ENCODE peak calls at places on chromosomes 16 and 17, in seven cellular contexts. G, Y, W, V, N, X and T are unnamed samples.

GRCh38 chr17:67606471-67606870 is 111.3 kb upstream of the NOL11 start:
- DNase-seq in G (peak), W (peak), Y (no peak), V (no peak), N (no peak), X (no peak), T (no peak)

GRCh38 chr16:50547944-50548658 is at the start of gene NKD1:
- DNase-seq in G (peak), V (no peak), N (peak), X (peak), W (peak), Y (peak), T (peak)

GRCh38 chr16:59773330-59773729 is 1039.2 kb upstream of the GOT2 start:
- DNase-seq in W (no peak), N (no peak), Y (no peak), G (no peak), V (no peak), X (no peak), T (no peak)

GRCh38 chr16:57686577-57686976 is 8.0 kb upstream of the DRC7 start:
- DNase-seq in V (no peak), Y (no peak), G (no peak), N (no peak), W (no peak), X (no peak), T (no peak)

GRCh38 chr17:44546711-44547606 is 10.3 kb upstream of the FZD2 start:
- DNase-seq in N (no peak), V (no peak), X (no peak), W (no peak), Y (peak), G (peak), T (no peak)

GRCh38 chr17:76266244-76266938 is 1.2 kb downstream of the UBALD2 start:
- DNase-seq in X (peak), G (peak), V (no peak), N (no peak), W (peak), Y (peak), T (no peak)

GRCh38 chr17:47180337-47180736 is 8.8 kb downstream of the CDC27 start:
- DNase-seq in W (no peak), N (no peak), Y (no peak), X (peak), G (no peak), V (no peak), T (no peak)

GRCh38 chr17:19762515-19762961 is 14.4 kb upstream of the ALDH3A1 start:
- DNase-seq in Y (peak), X (peak), W (peak), N (peak), G (peak), V (no peak), T (no peak)

GRCh38 chr16:55055262-55055661 is 124.6 kb downstream of the IRX5 start:
- DNase-seq in X (no peak), N (no peak), G (no peak), Y (no peak), V (no peak), W (no peak), T (no peak)

GRCh38 chr16:9500872-9501271 is 409.4 kb downstream of the HAPSTR1 start:
- DNase-seq in X (no peak), N (no peak), W (no peak), V (no peak), G (no peak), Y (no peak), T (no peak)

GRCh38 chr16:81641403-81642106 is 137.5 kb upstream of the PLCG2 start:
- DNase-seq in X (no peak), W (peak), V (no peak), G (no peak), N (no peak), Y (no peak), T (no peak)

GRCh38 chr16:77723108-77723514 is 797 bp downstream of the NUDT7 start:
- DNase-seq in G (peak), Y (no peak), W (peak), V (no peak), N (no peak), X (no peak), T (no peak)

GRCh38 chr17:45127583-45128300 is 4.6 kb downstream of the PLCD3 start:
- DNase-seq in Y (no peak), G (peak), X (peak), V (no peak), W (no peak), N (no peak), T (no peak)

GRCh38 chr16:59909262-59909661 is 1175.1 kb upstream of the GOT2 start:
- DNase-seq in Y (no peak), V (no peak), N (no peak), X (no peak), W (no peak), G (no peak), T (no peak)

GRCh38 chr17:39939588-39940419 is 12.3 kb downstream of the LRRC3C start:
- DNase-seq in N (no peak), Y (peak), G (peak), W (peak), V (peak), X (no peak), T (no peak)

GRCh38 chr16:63228259-63228658 is 1192.0 kb upstream of the CDH8 start:
- DNase-seq in W (no peak), Y (no peak), G (no peak), X (no peak), N (no peak), V (no peak), T (no peak)

GRCh38 chr16:57315401-57315800 is 30.9 kb upstream of the PLLP start:
- DNase-seq in N (peak), X (no peak), W (no peak), Y (no peak), V (no peak), G (no peak), T (no peak)

GRCh38 chr17:76997981-76998531 is 129.9 kb downstream of the MGAT5B start:
- DNase-seq in X (no peak), G (no peak), N (no peak), W (peak), Y (no peak), V (peak), T (no peak)

GRCh38 chr16:1613728-1614225 is 1.6 kb downstream of the CRAMP1 start:
- DNase-seq in V (no peak), X (no peak), G (no peak), Y (no peak), W (no peak), N (no peak), T (no peak)

GRCh38 chr17:8881606-8882005 is 14.1 kb upstream of the PIK3R6 start:
- DNase-seq in G (no peak), V (no peak), Y (no peak), W (no peak), X (no peak), N (no peak), T (no peak)

GRCh38 chr17:55086635-55087058 is 118.1 kb downstream of the STXBP4 start:
- DNase-seq in N (no peak), G (peak), W (no peak), V (no peak), X (no peak), Y (no peak), T (peak)

GRCh38 chr16:30600929-30601328 is 9.3 kb downstream of the ZNF689 start:
- DNase-seq in G (no peak), Y (no peak), X (no peak), W (no peak), N (no peak), V (no peak), T (no peak)

GRCh38 chr16:12565423-12565822 is 238.3 kb downstream of the CPPED1 start:
- DNase-seq in N (no peak), Y (no peak), W (no peak), V (no peak), X (no peak), G (no peak), T (no peak)
- TF ChIP-seq RAD21 in N (no peak), Y (no peak), W (no peak), V (no peak), X (no peak), G (no peak), T (no peak)

GRCh38 chr17:82097919-82098168 is 192 bp downstream of the FASN start:
- DNase-seq in N (no peak), V (no peak), X (no peak), G (no peak), W (no peak), Y (no peak), T (no peak)

GRCh38 chr17:82098169-82098938 is at the start of gene FASN:
- DNase-seq in G (peak), N (peak), V (peak), Y (peak), W (peak), X (peak), T (peak)

GRCh38 chr17:82100502-82101298 is 2.7 kb upstream of the FASN start:
- DNase-seq in G (no peak), N (no peak), X (no peak), W (no peak), V (no peak), Y (no peak), T (no peak)

GRCh38 chr17:82097187-82097918 is 683 bp downstream of the FASN start:
- DNase-seq in N (no peak), Y (peak), X (no peak), V (no peak), G (peak), W (peak), T (no peak)

GRCh38 chr17:82098939-82099765 is 1.1 kb upstream of the FASN start:
- DNase-seq in W (no peak), X (no peak), Y (no peak), N (no peak), G (no peak), V (no peak), T (no peak)
- TF ChIP-seq RAD21 in W (no peak), X (peak), Y (no peak), N (no peak), G (no peak), V (no peak), T (no peak)

DNA sequence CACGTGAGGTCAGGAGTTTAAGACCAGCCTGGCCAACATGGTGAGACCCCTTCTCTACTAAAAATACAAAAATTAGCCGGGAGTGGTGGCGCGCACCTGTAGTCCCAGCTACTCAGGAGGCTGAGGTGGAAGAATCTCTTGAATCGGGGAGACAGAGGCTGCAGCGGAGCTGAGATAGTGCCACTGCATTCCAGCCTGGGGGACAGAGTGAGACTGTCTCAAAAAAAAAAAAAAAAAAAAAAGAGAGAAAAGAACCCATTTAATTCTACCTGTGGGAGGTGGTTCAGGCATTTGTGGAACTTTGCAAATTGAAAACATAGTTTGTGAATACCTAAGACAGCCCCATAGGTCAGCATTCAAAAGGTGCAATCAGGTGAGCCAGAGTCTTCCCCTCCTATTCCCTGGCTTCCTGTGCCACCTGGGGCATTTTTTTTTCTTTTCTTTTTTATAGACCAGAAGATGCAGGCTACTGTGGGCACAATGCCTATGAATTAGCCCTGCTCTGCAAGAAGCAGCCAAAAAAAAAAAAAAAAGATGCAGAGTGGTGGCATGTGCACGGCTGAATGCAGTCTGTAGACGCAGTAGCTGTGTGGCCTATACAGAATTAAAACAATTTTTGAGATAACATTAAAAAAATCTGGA is 9.1 kb upstream of the SOCS3 start:
- DNase-seq in G (no peak), W (no peak), N (no peak), Y (no peak), X (no peak), V (no peak), T (no peak)
- TF ChIP-seq RAD21 in G (no peak), W (no peak), N (no peak), Y (no peak), X (no peak), V (no peak), T (no peak)

GRCh38 chr17:1259910-1260389 is 10.3 kb upstream of the BHLHA9 start:
- DNase-seq in X (no peak), Y (no peak), V (no peak), W (peak), N (no peak), G (no peak), T (no peak)
- TF ChIP-seq RAD21 in X (no peak), Y (no peak), V (no peak), W (no peak), N (no peak), G (no peak), T (no peak)

DNA sequence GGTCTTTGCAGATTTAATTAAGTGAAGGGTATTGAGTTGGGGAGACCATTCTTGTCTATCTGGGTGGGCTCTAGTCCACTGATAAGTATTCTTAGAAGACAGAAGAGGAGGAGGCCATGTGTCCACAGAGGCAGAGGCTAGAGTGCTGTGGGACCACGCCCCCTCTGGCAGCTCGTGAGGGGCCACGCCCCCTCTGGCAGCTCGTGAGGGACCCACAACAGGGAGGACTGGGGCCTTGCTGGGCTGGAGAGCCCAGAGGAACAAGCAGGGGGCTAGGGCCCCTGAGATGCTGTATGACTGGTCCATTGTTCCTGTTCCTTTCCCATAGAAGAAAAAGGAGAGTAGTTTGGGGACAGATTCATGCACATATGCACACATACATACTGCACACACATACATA is 106.8 kb downstream of the METRNL start:
- DNase-seq in Y (no peak), G (no peak), N (peak), W (no peak), X (peak), V (no peak), T (no peak)
- TF ChIP-seq RAD21 in Y (no peak), G (no peak), N (no peak), W (no peak), X (no peak), V (no peak), T (no peak)

DNA sequence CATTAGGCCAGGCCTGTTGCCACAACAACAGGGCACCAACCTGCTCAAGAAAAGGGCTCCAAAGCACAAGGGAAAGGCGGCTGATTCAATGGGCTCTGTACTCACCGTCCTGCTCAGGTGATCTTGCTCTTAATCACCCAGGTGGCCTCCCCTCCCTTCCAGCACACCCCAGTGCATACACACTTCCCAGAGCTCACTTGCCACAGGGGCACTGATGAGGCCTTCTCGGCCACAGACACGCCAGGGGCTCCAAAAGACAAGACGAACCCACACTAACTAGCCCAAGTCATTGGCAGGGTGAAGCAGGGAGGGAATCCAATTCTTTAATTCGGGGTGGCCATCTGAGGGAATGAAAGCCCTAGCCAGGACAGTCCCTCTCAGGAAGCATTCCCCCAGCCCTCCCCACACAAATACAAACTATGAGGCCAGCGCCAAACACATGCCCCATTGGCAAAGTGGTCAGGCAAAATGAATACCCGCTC is 1.4 kb downstream of the MYO18A start:
- DNase-seq in G (no peak), W (no peak), Y (peak), X (peak), V (no peak), N (peak), T (no peak)
- TF ChIP-seq RAD21 in G (no peak), W (no peak), Y (no peak), X (no peak), V (no peak), N (no peak), T (no peak)

GRCh38 chr16:11316331-11317015 is 28.8 kb upstream of the RMI2 start:
- DNase-seq in Y (no peak), G (no peak), N (peak), V (no peak), X (no peak), W (no peak), T (no peak)
- TF ChIP-seq RAD21 in Y (no peak), G (no peak), N (no peak), V (no peak), X (no peak), W (no peak), T (no peak)

GRCh38 chr16:67430504-67431076 is 331 bp upstream of the HSD11B2 start:
- DNase-seq in N (peak), G (no peak), W (peak), V (no peak), X (peak), Y (peak), T (no peak)
- TF ChIP-seq RAD21 in N (no peak), G (no peak), W (no peak), V (no peak), X (peak), Y (no peak), T (no peak)

DNA sequence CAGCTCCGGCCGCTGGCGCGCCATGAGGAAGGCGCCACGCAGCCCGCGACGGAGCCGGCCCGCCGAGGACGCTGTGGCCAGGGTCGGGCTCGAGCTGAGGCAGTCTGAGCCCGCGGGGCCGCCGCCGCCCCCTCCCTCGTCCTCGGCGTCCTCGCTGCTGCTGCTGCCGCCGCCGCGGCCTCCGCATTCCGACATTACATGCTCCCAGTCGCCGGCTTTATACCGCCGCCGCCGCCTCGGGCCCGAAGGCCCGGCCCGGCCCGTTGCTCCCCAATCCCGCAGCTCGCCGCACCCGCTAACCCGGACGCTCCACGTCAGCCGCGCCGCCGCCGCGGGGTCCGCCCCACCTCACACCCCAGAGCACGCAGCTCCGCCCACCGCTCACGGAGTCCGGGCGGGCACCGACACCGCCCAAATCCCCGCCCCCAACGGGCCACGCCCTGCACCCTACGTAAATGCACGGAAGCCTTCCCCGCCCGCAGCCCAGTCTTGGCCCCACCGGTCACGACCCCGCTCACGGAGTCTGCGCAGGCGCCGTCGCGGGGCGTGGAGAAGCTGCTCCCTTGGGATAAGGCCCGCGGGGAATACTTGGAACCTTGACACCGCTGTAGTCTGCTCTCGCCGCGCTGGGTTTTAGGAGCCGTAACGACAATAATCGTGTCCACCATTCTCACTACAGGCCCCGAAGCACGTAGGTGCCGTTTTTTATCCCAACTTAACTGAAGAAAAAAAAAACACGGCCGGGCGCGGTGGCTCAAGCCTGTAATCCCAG is at the start of gene TXNDC11:
- DNase-seq in Y (peak), V (peak), W (peak), N (peak), G (peak), X (peak), T (peak)
- TF ChIP-seq RAD21 in Y (no peak), V (no peak), W (no peak), N (no peak), G (no peak), X (peak), T (no peak)